ENCODE peak calls at places on chromosome 4, in ten cellular contexts. B is NCI-H1417; H is COR-L47; K is NCI-H1105 treated with DMSO at 0.1 percent for 48 hours; S is ELR; C is anterior cingulate cortex; V is NCI-H1092; E is left colon; X is RCC 7860; O is stimulated activated CD4-positive, alpha-beta T cell treated with anti-CD3 and anti-CD28 coated beads, TNF-alpha, amount 100 ng/mL, for 48 hours. I is an unnamed sample.

GRCh38 chr4:183029365-183029764 is 69.7 kb upstream of the WWC2 start:
- DNase-seq in B (no peak), H (no peak), K (no peak), S (no peak), C (no peak), V (no peak), E (no peak), X (no peak), O (no peak), I (no peak)

GRCh38 chr4:1573830-1574459 is 110.2 kb downstream of the FAM53A start:
- DNase-seq in B (no peak), H (no peak), K (no peak), S (no peak), C (no peak), V (no peak), E (no peak), X (no peak), O (no peak), I (no peak)

GRCh38 chr4:38815879-38816782 is 11.5 kb upstream of the TLR1 start:
- DNase-seq in B (no peak), H (no peak), K (no peak), S (peak; percentile 8), C (no peak), V (no peak), E (no peak), X (no peak), O (no peak), I (no peak)

GRCh38 chr4:121156822-121157769 is 7.0 kb downstream of the TNIP3 start:
- DNase-seq in B (no peak), H (no peak), K (no peak), S (peak; percentile 54), C (no peak), V (no peak), E (peak; percentile 61), X (no peak), O (no peak), I (no peak)

GRCh38 chr4:155935389-155935986 is 18.2 kb downstream of the CTSO start:
- DNase-seq in B (no peak), H (no peak), K (no peak), S (no peak), C (no peak), V (no peak), E (no peak), X (no peak), O (no peak), I (no peak)

GRCh38 chr4:4245172-4245571 is 2.9 kb downstream of the TMEM128 start:
- DNase-seq in B (no peak), H (no peak), K (no peak), S (no peak), C (no peak), V (no peak), E (no peak), X (no peak), O (no peak), I (no peak)

GRCh38 chr4:136637071-136637777 is 895.1 kb downstream of the PCDH18 start:
- DNase-seq in B (no peak), H (no peak), K (no peak), S (peak; percentile 35), C (no peak), V (no peak), E (no peak), X (no peak), O (no peak), I (peak; percentile 51)

GRCh38 chr4:1245481-1246051 is 3.4 kb downstream of the CTBP1 start:
- DNase-seq in B (no peak), H (no peak), K (no peak), S (no peak), C (no peak), V (no peak), E (peak; percentile 21), X (no peak), O (no peak), I (no peak)

GRCh38 chr4:145308598-145308997 is 128.2 kb upstream of the OTUD4 start:
- DNase-seq in B (no peak), H (no peak), K (no peak), S (no peak), C (no peak), V (no peak), E (no peak), X (no peak), O (no peak), I (no peak)

GRCh38 chr4:152847376-152847775 is 67.6 kb downstream of the ARFIP1 start:
- DNase-seq in B (no peak), H (no peak), K (no peak), S (no peak), C (no peak), V (no peak), E (no peak), X (no peak), O (no peak), I (no peak)

GRCh38 chr4:110904435-110905050 is 281.7 kb upstream of the PITX2 start:
- DNase-seq in B (peak; percentile 94), H (peak; percentile 78), K (no peak), S (peak; percentile 50), C (no peak), V (no peak), E (no peak), X (no peak), O (no peak), I (no peak)

GRCh38 chr4:56686537-56687231 is 5.6 kb upstream of the HOPX start:
- DNase-seq in B (no peak), H (no peak), K (no peak), S (no peak), C (no peak), V (no peak), E (no peak), X (no peak), O (no peak), I (no peak)

GRCh38 chr4:123403205-123403604 is 6.6 kb downstream of the SPRY1 start:
- DNase-seq in B (no peak), H (no peak), K (no peak), S (no peak), C (no peak), V (no peak), E (no peak), X (no peak), O (no peak), I (no peak)

GRCh38 chr4:152771736-152772533 is 7.6 kb downstream of the TIGD4 start:
- DNase-seq in B (no peak), H (no peak), K (no peak), S (no peak), C (no peak), V (no peak), E (no peak), X (no peak), O (no peak), I (no peak)

GRCh38 chr4:103067841-103068547 is 8.6 kb downstream of the SLC9B2 start:
- DNase-seq in B (no peak), H (no peak), K (no peak), S (peak; percentile 68), C (no peak), V (no peak), E (no peak), X (peak; percentile 13), O (no peak), I (no peak)

GRCh38 chr4:131427000-131427399 is 1722.1 kb upstream of the PCDH10 start:
- DNase-seq in B (peak; percentile 47), H (no peak), K (no peak), S (peak; percentile 13), C (no peak), V (no peak), E (no peak), X (no peak), O (no peak), I (no peak)

GRCh38 chr4:150323551-150324325 is 245.5 kb downstream of the DCLK2 start:
- DNase-seq in B (no peak), H (no peak), K (no peak), S (no peak), C (no peak), V (no peak), E (no peak), X (no peak), O (no peak), I (no peak)

GRCh38 chr4:122403860-122404259 is 25.0 kb downstream of the ADAD1 start:
- DNase-seq in B (no peak), H (no peak), K (no peak), S (no peak), C (no peak), V (no peak), E (no peak), X (no peak), O (no peak), I (no peak)

GRCh38 chr4:149031399-149031798 is 589.2 kb upstream of the NR3C2 start:
- DNase-seq in B (peak; percentile 22), H (no peak), K (no peak), S (peak; percentile 51), C (no peak), V (no peak), E (no peak), X (no peak), O (no peak), I (no peak)

GRCh38 chr4:82989567-82990429 is 20.8 kb downstream of the LIN54 start:
- DNase-seq in B (no peak), H (no peak), K (no peak), S (no peak), C (no peak), V (no peak), E (no peak), X (no peak), O (no peak), I (no peak)

GRCh38 chr4:6526171-6526570 is 48.8 kb upstream of the MAN2B2 start:
- DNase-seq in B (no peak), H (no peak), K (no peak), S (no peak), C (no peak), V (no peak), E (no peak), X (no peak), O (no peak), I (peak; percentile 24)

GRCh38 chr4:174119051-174119450 is 164.4 kb downstream of the FBXO8 start:
- DNase-seq in B (no peak), H (no peak), K (peak; percentile 22), S (peak; percentile 73), C (no peak), V (no peak), E (no peak), X (no peak), O (no peak), I (no peak)